ENCODE peak calls at places on chromosome 3, in six cellular contexts. H is Peyer's patch; W is stimulated activated CD4-positive, alpha-beta T cell treated with anti-CD3 and anti-CD28 coated beads, Interleukin-1b, Interleukin-23, amount 100 ng/mL, for 24 hours; R is SK-N-DZ; Z is posterior cingulate gyrus; I is NCI-H1930. D is an unnamed sample.

GRCh38 chr3:15345608-15346137 is 13.3 kb upstream of the SH3BP5 start:
- DNase-seq in H (peak), W (no peak), R (no peak), Z (no peak), I (no peak), D (no peak)

GRCh38 chr3:195807681-195808121 is 4.0 kb downstream of the MUC4 start:
- DNase-seq in H (no peak), W (no peak), R (no peak), Z (no peak), I (no peak), D (no peak)

GRCh38 chr3:171443211-171443957 is 16.8 kb downstream of the TNIK start:
- DNase-seq in H (no peak), W (no peak), R (no peak), Z (no peak), I (no peak), D (no peak)

GRCh38 chr3:152961323-152961722 is 126.4 kb downstream of the P2RY1 start:
- DNase-seq in H (no peak), W (no peak), R (peak), Z (no peak), I (no peak), D (no peak)

GRCh38 chr3:137769321-137770065 is 5.4 kb downstream of the SOX14 start:
- DNase-seq in H (no peak), W (no peak), R (no peak), Z (no peak), I (no peak), D (no peak)

GRCh38 chr3:174330303-174330702 is 528.8 kb upstream of the NAALADL2 start:
- DNase-seq in H (no peak), W (no peak), R (no peak), Z (no peak), I (no peak), D (no peak)

GRCh38 chr3:144107923-144108322 is 136.3 kb downstream of the DIPK2A start:
- DNase-seq in H (no peak), W (no peak), R (no peak), Z (no peak), I (no peak), D (no peak)

GRCh38 chr3:150469931-150470740 is 62.0 kb downstream of the TSC22D2 start:
- DNase-seq in H (peak), W (no peak), R (no peak), Z (no peak), I (no peak), D (no peak)

GRCh38 chr3:151976211-151977050 is 103.0 kb downstream of the SUCNR1 start:
- DNase-seq in H (no peak), W (no peak), R (peak), Z (no peak), I (no peak), D (no peak)

GRCh38 chr3:190443257-190443656 is 6.4 kb downstream of the TMEM207 start:
- DNase-seq in H (no peak), W (no peak), R (no peak), Z (no peak), I (no peak), D (no peak)

GRCh38 chr3:52429031-52429430 is 15.9 kb downstream of the SEMA3G start:
- DNase-seq in H (no peak), W (no peak), R (no peak), Z (peak), I (no peak), D (peak)

GRCh38 chr3:65636326-65636725 is 402.4 kb downstream of the MAGI1 start:
- DNase-seq in H (no peak), W (no peak), R (peak), Z (no peak), I (peak), D (no peak)

GRCh38 chr3:36394176-36394575 is 13.9 kb downstream of the STAC start:
- DNase-seq in H (no peak), W (no peak), R (no peak), Z (no peak), I (no peak), D (no peak)

D was measured in omental fat pad.